ENCODE peak calls at places on chromosomes 6 and 20, in seven cellular contexts. Z is GM06990; Q is activated CD4-positive, alpha-beta T cell treated with anti-CD3 and anti-CD28 coated beads, Interleukin-2, amount 50 U/mL, for 4 hours; X is iris pigment epithelial cell; P is NCI-H2081; C is mesothelial cell of epicardium; A is pancreas. V is an unnamed sample.

GRCh38 chr6:169188051-169188863 is 65.4 kb downstream of the THBS2 start:
- DNase-seq in C (no peak), Q (no peak), P (no peak), X (peak), A (no peak), Z (no peak), V (peak)

GRCh38 chr6:165626711-165627110 is 36.3 kb downstream of the PDE10A start:
- DNase-seq in A (no peak), Z (no peak), Q (no peak), C (no peak), P (no peak), X (no peak), V (no peak)

GRCh38 chr6:5191722-5192121 is 69.0 kb downstream of the LYRM4 start:
- DNase-seq in Q (no peak), X (peak), P (no peak), C (no peak), A (no peak), Z (no peak), V (no peak)

GRCh38 chr20:10090588-10091166 is 55.9 kb downstream of the ANKEF1 start:
- DNase-seq in Z (no peak), C (peak), P (peak), Q (peak), A (peak), X (peak), V (peak)

GRCh38 chr6:72704979-72705378 is 83.1 kb downstream of the KCNQ5 start:
- DNase-seq in A (no peak), Q (no peak), Z (no peak), C (no peak), P (no peak), X (no peak), V (peak)

GRCh38 chr6:140002406-140003022 is 628.1 kb upstream of the CITED2 start:
- DNase-seq in X (no peak), Z (no peak), P (no peak), A (no peak), Q (no peak), C (no peak), V (no peak)

GRCh38 chr20:3729811-3730550 is 2.5 kb upstream of the HSPA12B start:
- DNase-seq in Q (no peak), X (no peak), Z (no peak), P (no peak), A (no peak), C (no peak), V (no peak)

GRCh38 chr6:126419901-126420300 is 80.0 kb downstream of the CENPW start:
- DNase-seq in C (no peak), X (no peak), Q (no peak), A (no peak), Z (no peak), P (no peak), V (no peak)

GRCh38 chr20:59831901-59832240 is 101.6 kb downstream of the SYCP2 start:
- DNase-seq in P (no peak), C (no peak), X (no peak), A (no peak), Q (no peak), Z (no peak), V (no peak)

GRCh38 chr6:62285612-62286469 is at the start of gene KHDRBS2:
- DNase-seq in C (peak), X (peak), Q (no peak), A (peak), Z (peak), P (peak), V (no peak)

GRCh38 chr6:72580281-72580940 is 41.5 kb upstream of the KCNQ5 start:
- DNase-seq in X (peak), A (no peak), P (peak), Q (no peak), Z (no peak), C (no peak), V (peak)

GRCh38 chr6:83270971-83271714 is 78.0 kb downstream of the RWDD2A start:
- DNase-seq in A (no peak), C (no peak), X (peak), Q (no peak), P (no peak), Z (no peak), V (peak)

GRCh38 chr6:122977180-122977579 is 18.9 kb upstream of the CLVS2 start:
- DNase-seq in Z (no peak), A (no peak), C (no peak), P (no peak), X (no peak), Q (no peak), V (no peak)